ENCODE peak calls at places on chromosomes 2 and 18, in ten cellular contexts. W is right lobe of liver, I is adrenal gland, D is H9, V is aorta, E is HepG2, Y is esophagus squamous epithelium, L is ovary, N is tibial artery, H is lung. T is an unnamed sample. For H3K4me1, the result is how much of the 10 kb centered on the place peaks cover.

GRCh38 chr18:13175754-13176210 is 42.8 kb upstream of the LDLRAD4 start:
- DNase-seq in W (peak), E (peak), H (no peak), N (no peak), L (no peak), I (no peak), D (no peak), V (no peak), Y (no peak), T (no peak)

GRCh38 chr18:59752666-59753065 is 55.4 kb upstream of the CCBE1 start:
- DNase-seq in I (no peak), N (no peak), V (no peak), Y (no peak), W (no peak), D (no peak), E (no peak), H (no peak), L (no peak), T (no peak)

GRCh38 chr2:43228341-43228751 is 1.9 kb upstream of the ZFP36L2 start:
- DNase-seq in N (no peak), W (no peak), L (no peak), Y (no peak), V (no peak), H (no peak), E (no peak), D (no peak), I (no peak), T (no peak)

GRCh38 chr2:212364106-212364505 is 174.5 kb downstream of the ERBB4 start:
- DNase-seq in N (no peak), W (no peak), E (no peak), L (no peak), V (no peak), I (no peak), Y (no peak), D (no peak), H (no peak), T (no peak)

GRCh38 chr2:235999011-235999410 is 169.2 kb downstream of the GBX2 start:
- DNase-seq in H (no peak), W (no peak), Y (no peak), I (no peak), V (no peak), E (no peak), N (no peak), L (no peak), D (no peak), T (no peak)

GRCh38 chr2:12287220-12287751 is 429.4 kb upstream of the TRIB2 start:
- DNase-seq in Y (no peak), L (no peak), D (no peak), H (no peak), E (no peak), V (no peak), I (no peak), N (no peak), W (no peak), T (peak)

GRCh38 chr2:144509548-144510205 is 10.2 kb downstream of the ZEB2 start:
- DNase-seq in N (no peak), I (no peak), L (no peak), E (no peak), D (no peak), W (no peak), H (no peak), Y (no peak), V (no peak), T (no peak)

GRCh38 chr2:125405816-125406215 is 1250.1 kb upstream of the GYPC start:
- DNase-seq in L (no peak), N (no peak), I (peak), V (no peak), Y (no peak), H (no peak), W (no peak), D (no peak), E (peak), T (no peak)

GRCh38 chr18:65056575-65056974 is 694.2 kb upstream of the CDH7 start:
- DNase-seq in Y (no peak), I (no peak), E (no peak), N (no peak), D (no peak), V (no peak), H (no peak), W (no peak), L (no peak), T (no peak)

GRCh38 chr2:240599141-240599583 is 12.6 kb downstream of the CAPN10 start:
- DNase-seq in L (peak), I (no peak), E (no peak), N (no peak), D (no peak), V (no peak), Y (no peak), W (peak), H (no peak), T (no peak)

GRCh38 chr18:26489881-26490280 is 58.5 kb downstream of the KCTD1 start:
- DNase-seq in W (no peak), I (no peak), H (no peak), Y (no peak), L (no peak), E (no peak), N (no peak), V (no peak), D (no peak), T (no peak)

GRCh38 chr2:217964255-217964654 is 38.5 kb downstream of the TNS1 start:
- DNase-seq in D (no peak), H (no peak), V (no peak), L (no peak), I (no peak), E (no peak), W (no peak), Y (no peak), N (peak), T (peak)

GRCh38 chr2:209629622-209630021 is 142.0 kb upstream of the UNC80 start:
- DNase-seq in Y (no peak), L (no peak), E (no peak), H (no peak), V (no peak), I (no peak), D (no peak), N (no peak), W (no peak), T (no peak)

GRCh38 chr2:206160807-206161179 is 1.1 kb downstream of the EEF1B2 start:
- DNase-seq in V (no peak), N (no peak), L (peak), Y (no peak), D (no peak), I (no peak), E (peak), W (no peak), H (no peak), T (no peak)

GRCh38 chr18:75203456-75204261 is 5.3 kb downstream of the PTGR3 start:
- DNase-seq in H (no peak), E (no peak), N (no peak), W (no peak), Y (no peak), D (no peak), I (peak), V (no peak), L (peak), T (no peak)

GRCh38 chr2:29011650-29012060 is 30.6 kb downstream of the TOGARAM2 start:
- DNase-seq in H (peak), Y (no peak), L (peak), N (no peak), V (peak), I (peak), D (no peak), W (no peak), E (no peak), T (peak)

GRCh38 chr2:102449370-102449974 is 23.6 kb upstream of the SLC9A4 start:
- DNase-seq in I (peak), N (no peak), H (peak), Y (no peak), V (no peak), E (peak), D (no peak), L (no peak), W (no peak), T (no peak)

GRCh38 chr2:237433920-237434319 is 20.0 kb upstream of the COL6A3 start:
- DNase-seq in L (no peak), D (no peak), V (no peak), Y (no peak), I (no peak), H (no peak), E (no peak), W (no peak), N (no peak), T (no peak)

DNA sequence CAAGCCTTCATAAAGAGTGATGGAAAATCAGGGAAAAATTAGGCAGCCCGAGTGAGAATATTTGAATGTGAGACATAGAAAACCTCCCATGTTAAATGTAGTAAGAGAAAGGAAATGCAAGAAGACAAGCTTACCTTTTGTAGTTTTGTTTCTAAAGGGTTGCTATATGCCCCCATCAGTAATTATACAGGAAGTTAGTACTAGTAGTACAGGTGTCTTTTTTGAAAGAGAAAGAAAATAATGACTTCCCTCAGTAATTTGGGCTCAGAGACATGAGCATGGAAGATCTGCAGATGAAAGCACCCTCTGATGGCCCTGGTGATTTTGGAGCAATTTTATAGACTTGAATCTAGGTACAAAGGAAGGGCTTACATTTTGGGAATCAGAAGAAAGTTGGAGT is 80.8 kb downstream of the RHBDD1 start:
- DNase-seq in L (no peak), E (no peak), D (no peak), H (no peak), N (no peak), I (no peak), Y (no peak), W (no peak), V (no peak), T (no peak)
- H3K4me1 ChIP-seq in L (under half), E (under half), D (under half), H (under half), N (under half), I (under half), Y (under half), W (under half), V (under half), T (under half)

DNA sequence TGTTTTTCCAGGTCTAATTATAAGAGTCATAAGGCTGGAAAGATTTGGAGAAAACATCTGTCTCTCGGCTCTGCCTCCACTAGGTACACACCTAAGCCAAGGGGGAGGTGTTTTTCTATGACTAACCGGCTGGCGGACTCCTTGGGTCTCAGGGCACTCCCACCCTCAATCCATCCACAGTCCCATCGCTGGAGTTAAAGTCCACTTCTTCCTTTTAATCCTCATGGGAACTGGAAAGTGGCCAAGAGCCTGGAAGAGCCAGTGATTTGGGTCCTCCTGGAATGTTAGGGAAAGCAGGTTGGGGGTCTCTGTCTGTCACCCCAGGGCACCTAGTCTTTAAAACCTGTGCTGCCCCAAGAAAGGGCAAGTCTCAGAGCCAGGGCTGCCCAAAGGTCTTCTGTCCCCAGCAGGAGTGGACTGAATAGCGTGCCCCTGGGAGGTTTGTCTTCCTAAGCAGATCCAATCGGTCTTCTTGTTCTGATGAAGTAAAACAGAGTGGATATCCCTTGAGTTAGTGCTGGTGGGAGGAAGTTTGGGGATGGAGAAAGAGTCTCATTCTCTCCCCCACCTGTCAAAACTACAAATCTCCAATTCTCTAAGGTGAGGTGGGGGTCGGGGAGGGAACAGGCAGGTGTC is 66.4 kb downstream of the MCFD2 start:
- DNase-seq in I (no peak), Y (no peak), W (no peak), V (no peak), L (no peak), D (no peak), N (no peak), E (peak), H (no peak), T (no peak)
- H3K4me1 ChIP-seq in I (half or more), Y (half or more), W (under half), V (under half), L (half or more), D (under half), N (half or more), E (half or more), H (under half), T (under half)

GRCh38 chr2:37711831-37712230 is 40.4 kb upstream of the CDC42EP3 start:
- DNase-seq in W (no peak), I (no peak), H (no peak), V (no peak), D (no peak), L (no peak), E (no peak), N (no peak), Y (no peak), T (no peak)
- H3K4me1 ChIP-seq in W (under half), I (under half), H (under half), V (under half), D (under half), L (under half), E (under half), N (under half), Y (under half), T (under half)

GRCh38 chr18:63188063-63188462 is 131.5 kb downstream of the BCL2 start:
- DNase-seq in D (no peak), N (no peak), I (no peak), Y (no peak), V (no peak), L (no peak), E (no peak), W (no peak), H (no peak), T (no peak)
- H3K4me1 ChIP-seq in D (under half), N (under half), I (under half), Y (under half), V (under half), L (under half), E (under half), W (under half), H (under half), T (under half)

GRCh38 chr18:77112161-77112801 is 20.3 kb downstream of the MBP start:
- DNase-seq in E (no peak), N (no peak), L (no peak), V (peak), Y (no peak), W (peak), H (no peak), I (peak), D (no peak), T (peak)

GRCh38 chr18:77113361-77114069 is 19.1 kb downstream of the MBP start:
- DNase-seq in N (no peak), L (no peak), E (no peak), I (no peak), D (no peak), V (no peak), Y (no peak), H (no peak), W (peak), T (no peak)

GRCh38 chr18:77110936-77111335 is 21.6 kb downstream of the MBP start:
- DNase-seq in V (no peak), D (no peak), I (peak), E (no peak), Y (no peak), W (no peak), H (no peak), L (no peak), N (no peak), T (peak)

GRCh38 chr18:77110400-77110799 is 22.2 kb downstream of the MBP start:
- DNase-seq in D (no peak), L (no peak), V (no peak), Y (no peak), H (no peak), N (no peak), W (no peak), E (no peak), I (peak), T (no peak)

DNA sequence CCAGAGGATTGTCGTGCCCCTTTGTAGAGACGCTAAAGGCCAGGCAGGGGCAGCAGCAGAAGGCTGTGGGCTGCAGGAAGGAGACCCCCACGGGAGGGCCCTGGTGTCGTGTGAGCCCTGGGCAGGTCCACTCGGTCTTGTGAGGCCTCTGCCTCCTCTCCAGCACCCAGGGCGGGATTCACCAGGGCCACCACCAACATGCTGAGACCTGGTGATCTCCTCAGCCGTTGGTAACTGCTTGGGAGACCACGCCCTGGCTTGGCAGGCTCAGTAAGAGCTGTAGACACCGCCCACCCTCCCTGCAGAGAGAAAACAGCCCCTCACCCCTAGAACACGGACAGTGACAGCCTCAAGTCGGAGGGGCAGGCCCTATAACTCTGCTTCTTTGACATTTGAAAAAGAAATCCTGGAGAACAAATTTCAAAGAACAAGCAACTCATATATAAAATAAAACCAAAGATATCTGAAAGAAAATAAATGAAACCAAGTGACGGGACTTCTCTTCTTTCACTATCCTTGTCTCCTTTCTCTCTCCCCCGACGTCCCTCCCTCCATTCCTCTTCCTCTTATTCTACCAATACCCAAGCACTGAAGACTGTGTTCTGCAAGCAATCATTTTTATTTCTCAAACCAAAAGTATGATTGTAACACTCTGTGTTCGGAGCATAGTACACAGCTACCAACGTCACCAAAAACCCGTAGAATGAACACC is 21.0 kb downstream of the MBP start:
- DNase-seq in I (peak), N (no peak), L (no peak), W (peak), V (no peak), D (no peak), E (no peak), Y (no peak), H (no peak), T (no peak)
- H3K4me1 ChIP-seq in I (half or more), N (under half), L (under half), W (under half), V (under half), D (under half), E (under half), Y (half or more), H (under half), T (under half)

GRCh38 chr18:36305375-36305774 is 7.9 kb downstream of the FHOD3 start:
- DNase-seq in L (no peak), D (no peak), N (no peak), V (no peak), I (no peak), W (no peak), H (no peak), E (no peak), Y (no peak), T (no peak)

GRCh38 chr18:36302676-36303075 is 5.2 kb downstream of the FHOD3 start:
- DNase-seq in V (no peak), Y (no peak), H (no peak), W (no peak), D (no peak), I (no peak), E (no peak), N (no peak), L (no peak), T (no peak)

GRCh38 chr18:36307513-36307912 is 10.0 kb downstream of the FHOD3 start:
- DNase-seq in D (no peak), E (no peak), V (no peak), H (no peak), N (no peak), Y (no peak), W (no peak), I (no peak), L (no peak), T (no peak)

GRCh38 chr18:36303203-36303844 is 5.8 kb downstream of the FHOD3 start:
- DNase-seq in I (no peak), H (no peak), D (no peak), V (no peak), Y (no peak), N (no peak), L (no peak), E (no peak), W (no peak), T (no peak)

GRCh38 chr18:36304723-36305122 is 7.2 kb downstream of the FHOD3 start:
- DNase-seq in N (no peak), I (no peak), W (no peak), V (no peak), Y (no peak), D (no peak), E (no peak), L (no peak), H (no peak), T (no peak)
- H3K4me1 ChIP-seq in N (under half), I (under half), W (under half), V (under half), Y (under half), D (under half), E (under half), L (under half), H (under half), T (under half)

GRCh38 chr2:9238927-9239326 is 32.3 kb downstream of the ASAP2 start:
- DNase-seq in N (no peak), Y (no peak), V (peak), D (no peak), H (no peak), E (no peak), I (peak), L (no peak), W (no peak), T (no peak)

GRCh38 chr2:9236867-9237266 is 30.3 kb downstream of the ASAP2 start:
- DNase-seq in V (peak), I (peak), E (no peak), L (peak), Y (no peak), N (no peak), D (no peak), W (no peak), H (no peak), T (peak)

GRCh38 chr2:9235388-9236344 is 29.1 kb downstream of the ASAP2 start:
- DNase-seq in E (peak), Y (no peak), H (no peak), L (peak), V (peak), N (no peak), W (no peak), I (peak), D (peak), T (no peak)

GRCh38 chr2:9239616-9240015 is 33.0 kb downstream of the ASAP2 start:
- DNase-seq in L (no peak), V (no peak), I (peak), D (no peak), Y (no peak), H (no peak), E (no peak), N (no peak), W (no peak), T (no peak)

GRCh38 chr2:9237831-9238230 is 31.2 kb downstream of the ASAP2 start:
- DNase-seq in E (no peak), L (no peak), V (peak), I (peak), D (peak), W (no peak), Y (no peak), H (no peak), N (no peak), T (no peak)
- H3K4me1 ChIP-seq in E (half or more), L (under half), V (under half), I (half or more), D (under half), W (under half), Y (half or more), H (under half), N (half or more), T (under half)

DNA sequence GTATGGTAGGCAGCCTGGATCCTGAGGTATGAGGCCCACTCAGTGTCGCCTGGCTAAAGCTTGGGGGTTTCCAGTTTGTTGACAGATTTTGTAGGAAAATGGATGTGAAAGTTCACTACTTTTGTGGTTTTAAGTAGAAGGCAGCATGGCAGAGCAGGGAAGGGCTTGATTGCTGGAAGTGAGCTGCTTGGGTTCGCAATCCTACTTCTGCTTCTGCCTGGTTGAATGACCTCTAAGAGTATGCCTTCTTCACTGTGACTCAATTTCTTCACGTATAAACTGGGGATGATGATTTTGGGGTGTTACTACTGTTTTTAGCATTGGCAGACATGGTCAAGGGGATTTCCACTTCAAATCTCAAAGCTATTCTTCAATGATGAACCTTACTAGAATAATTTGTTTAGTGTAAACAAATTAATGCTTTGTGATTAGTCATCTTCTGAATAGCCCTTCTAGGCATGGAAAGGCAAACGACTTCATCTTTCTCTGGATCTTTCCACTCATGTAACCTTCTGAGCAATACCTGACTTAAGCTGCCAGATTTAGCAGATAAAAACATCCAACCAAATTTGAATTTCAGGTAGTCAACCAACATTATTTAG is 13.2 kb downstream of the BMP10 start:
- DNase-seq in D (no peak), E (no peak), Y (no peak), L (no peak), N (no peak), I (no peak), H (no peak), V (no peak), W (no peak), T (no peak)
- H3K4me1 ChIP-seq in D (under half), E (under half), Y (under half), L (under half), N (under half), I (under half), H (under half), V (under half), W (under half), T (under half)